ENCODE peak calls at places on chromosome 15, in four cellular contexts. J is GM23338, E is fibroblast of mammary gland, N is sigmoid colon. P is an unnamed sample.

GRCh38 chr15:57370929-57371328 is 5.4 kb upstream of the CGNL1 start:
- DNase-seq in J (no peak), E (no peak), N (no peak), P (no peak)

GRCh38 chr15:40941528-40942336 is 11.5 kb upstream of the CHAC1 start:
- DNase-seq in J (peak), E (peak), N (peak), P (peak)

GRCh38 chr15:78350058-78350457 is 9.9 kb downstream of the CRABP1 start:
- DNase-seq in J (no peak), E (no peak), N (no peak), P (no peak)

GRCh38 chr15:88954431-88955277 is 41.5 kb upstream of the MFGE8 start:
- DNase-seq in J (no peak), E (peak), N (no peak), P (peak)

GRCh38 chr15:77819841-77820728 is 187.4 kb upstream of the LINGO1 start:
- DNase-seq in J (peak), E (peak), N (no peak), P (no peak)

GRCh38 chr15:68408526-68408925 is 23.4 kb downstream of the ITGA11 start:
- DNase-seq in J (no peak), E (no peak), N (peak), P (no peak)

GRCh38 chr15:101026686-101027272 is 107.6 kb downstream of the LRRK1 start:
- DNase-seq in J (no peak), E (no peak), N (peak), P (no peak)

GRCh38 chr15:77749236-77749997 is 116.7 kb upstream of the LINGO1 start:
- DNase-seq in J (peak), E (no peak), N (no peak), P (no peak)

GRCh38 chr15:48414015-48414414 is 82.8 kb downstream of the DUT start:
- DNase-seq in J (no peak), E (peak), N (peak), P (peak)

GRCh38 chr15:88987951-88988671 is 74.9 kb upstream of the MFGE8 start:
- DNase-seq in J (peak), E (no peak), N (no peak), P (no peak)

GRCh38 chr15:53903129-53903528 is 75.1 kb upstream of the UNC13C start:
- DNase-seq in J (no peak), E (no peak), N (no peak), P (no peak)

GRCh38 chr15:44035781-44036699 is 159.0 kb downstream of the FRMD5 start:
- DNase-seq in J (no peak), E (peak), N (no peak), P (peak)

GRCh38 chr15:84398763-84399701 is 163.5 kb downstream of the GOLGA6L4 start:
- DNase-seq in J (peak), E (no peak), N (no peak), P (no peak)

DNA sequence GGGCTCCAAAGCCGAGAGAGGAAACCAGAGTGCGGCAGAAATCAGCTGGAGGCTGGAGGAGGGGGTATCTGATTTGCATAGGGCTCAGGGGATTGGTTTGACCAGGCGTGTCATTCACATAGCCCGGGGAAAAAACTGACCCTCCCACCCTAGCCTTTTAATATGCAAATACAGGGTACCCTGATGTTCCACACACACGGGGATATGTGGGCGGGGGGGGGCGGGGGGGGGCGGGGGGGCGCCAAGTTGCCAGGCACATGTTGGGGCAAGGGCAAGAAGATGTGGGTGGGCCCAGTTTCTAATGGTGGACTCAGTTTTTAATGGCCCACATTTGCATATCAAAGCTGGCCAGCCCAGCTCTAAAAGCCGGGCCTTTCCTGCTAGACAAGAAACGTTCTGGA is 157.1 kb downstream of the AGBL1 start:
- DNase-seq in J (peak), E (no peak), N (no peak), P (no peak)
- H3K4me3 ChIP-seq in J (peak), E (no peak), N (no peak), P (no peak)

DNA sequence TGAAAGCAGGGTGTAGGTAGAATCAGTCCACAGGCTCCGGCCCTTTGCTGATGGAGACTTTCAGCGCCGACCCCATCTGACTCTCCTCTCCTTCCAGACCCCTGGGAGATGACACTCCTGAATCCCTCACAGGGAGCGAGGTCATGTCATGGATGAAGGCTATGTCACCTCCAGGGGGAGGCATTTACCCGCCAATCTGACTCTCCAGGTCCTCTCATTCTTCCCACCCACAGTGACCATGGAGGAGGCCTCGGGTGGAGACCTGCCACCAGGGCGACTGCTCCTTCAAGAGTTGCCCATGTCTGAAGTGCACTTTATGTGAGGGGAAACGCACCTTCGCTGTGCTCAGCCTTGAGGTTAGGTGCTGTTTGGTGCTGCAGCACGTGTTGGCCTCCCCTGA is 112.7 kb downstream of the KLF13 start:
- DNase-seq in J (peak), E (peak), N (no peak), P (no peak)
- TF ChIP-seq CTCF in J (peak), E (peak), N (no peak), P (no peak)

GRCh38 chr15:72197045-72197459 is 535 bp downstream of the GRAMD2A start:
- DNase-seq in J (peak), E (no peak), N (no peak), P (no peak)
- H3K4me3 ChIP-seq in J (peak), E (peak), N (peak), P (peak)

DNA sequence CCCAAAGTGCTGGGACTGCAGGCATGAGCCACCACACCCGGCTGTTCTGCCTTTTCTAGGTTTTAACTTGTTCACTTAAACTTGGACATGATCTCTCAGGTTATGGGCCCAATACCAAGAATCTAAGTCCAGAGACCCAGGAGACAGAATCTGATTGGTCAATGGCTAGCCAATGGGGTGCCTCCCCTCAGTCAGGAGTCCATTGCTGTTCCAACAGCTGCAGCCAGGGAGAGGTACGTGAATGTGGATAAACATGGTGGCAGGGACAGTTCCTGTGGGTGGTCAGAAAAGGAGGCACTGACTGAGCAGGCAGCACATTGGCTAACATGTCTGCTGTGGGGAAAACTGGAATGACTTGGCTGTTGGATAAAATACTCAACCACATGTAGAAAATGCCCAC is 140.3 kb downstream of the RPLP1 start:
- DNase-seq in J (no peak), E (no peak), N (no peak), P (no peak)
- TF ChIP-seq CTCF in J (no peak), E (no peak), N (no peak), P (no peak)

DNA sequence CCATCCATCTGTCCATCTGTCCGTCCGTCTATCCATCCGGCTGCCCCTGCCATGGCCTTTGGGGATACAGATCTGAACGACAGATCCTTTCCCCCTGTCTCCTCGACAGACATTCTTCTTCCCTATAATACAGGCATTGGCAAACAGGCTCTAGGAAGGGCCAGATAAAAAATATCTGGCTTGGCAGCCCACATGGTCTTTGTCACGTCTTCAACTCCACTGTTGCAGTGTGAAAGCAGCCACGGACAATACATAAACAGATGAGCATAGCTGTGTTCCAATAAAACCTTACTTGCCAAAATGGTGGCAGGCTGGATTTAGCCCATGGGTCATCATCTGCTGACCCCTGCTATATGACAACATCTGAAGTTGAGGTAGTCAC is 128.5 kb upstream of the SMAD3 start:
- DNase-seq in J (no peak), E (no peak), N (peak), P (no peak)
- H3K4me3 ChIP-seq in J (no peak), E (peak), N (peak), P (no peak)

GRCh38 chr15:64895285-64896065 is 16.2 kb upstream of the ANKDD1A start:
- DNase-seq in J (no peak), E (peak), N (no peak), P (peak)
- TF ChIP-seq CTCF in J (no peak), E (no peak), N (no peak), P (no peak)

DNA sequence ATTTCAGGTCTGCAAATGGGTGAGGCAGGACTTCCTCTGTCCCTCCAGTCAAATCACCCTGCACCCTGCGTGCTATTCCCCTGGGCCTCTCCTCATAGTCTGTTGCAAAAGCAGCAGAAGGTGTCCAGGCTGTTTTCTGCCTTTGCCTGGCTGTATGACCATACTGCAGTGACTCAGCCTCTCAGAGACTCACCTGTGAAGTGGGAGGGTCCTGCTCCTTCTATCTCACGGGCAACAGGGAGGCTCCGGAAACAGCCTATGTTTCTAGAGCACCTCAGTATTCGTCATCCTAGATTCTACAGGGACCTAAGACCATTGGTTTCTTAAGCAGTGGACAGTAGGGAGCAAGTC is 216.4 kb downstream of the TLE3 start:
- DNase-seq in J (no peak), E (no peak), N (no peak), P (no peak)
- H3K4me3 ChIP-seq in J (no peak), E (no peak), N (no peak), P (no peak)